ENCODE peak calls at places on chromosomes 2 and 18, in ten cellular contexts. V, T, Q, Y, G, X, B, R, M and E are unnamed samples.
A peak's percentile ranks its signal among the peaks of the same experiment; 100 is the strongest.

GRCh38 chr2:3422161-3422767 is 42.8 kb downstream of the TRAPPC12 start:
- DNase-seq in B (no peak), M (no peak), V (no peak), T (peak; percentile 22), R (no peak), X (no peak), G (no peak), Q (no peak), Y (no peak), E (no peak)

GRCh38 chr2:233643128-233643527 is 6.9 kb downstream of the UGT1A10 start:
- DNase-seq in V (no peak), B (peak; percentile 2), X (peak; percentile 8), R (no peak), T (peak; percentile 36), M (no peak), G (no peak), Q (no peak), Y (peak; percentile 35), E (no peak)

GRCh38 chr2:127081826-127082633 is 24.9 kb downstream of the BIN1 start:
- DNase-seq in V (no peak), T (peak; percentile 63), R (no peak), G (no peak), Q (no peak), X (peak; percentile 71), B (no peak), M (no peak), Y (no peak), E (no peak)

GRCh38 chr2:62939735-62940491 is 110.7 kb upstream of the OTX1 start:
- DNase-seq in G (peak; percentile 96), M (no peak), V (no peak), R (no peak), B (peak; percentile 84), Q (no peak), X (peak; percentile 50), Y (no peak), T (no peak), E (no peak)

GRCh38 chr2:183868153-183868552 is 730.2 kb upstream of the ZNF804A start:
- DNase-seq in Q (no peak), T (no peak), Y (no peak), B (no peak), R (no peak), G (no peak), V (no peak), M (no peak), X (no peak), E (no peak)

GRCh38 chr2:218999881-219000568 is 6.8 kb upstream of the CRYBA2 start:
- DNase-seq in V (no peak), T (no peak), B (no peak), R (no peak), G (no peak), Q (peak; percentile 89), M (no peak), X (no peak), Y (peak; percentile 49), E (no peak)

GRCh38 chr2:23425338-23425871 is 40.4 kb downstream of the KLHL29 start:
- DNase-seq in Y (peak; percentile 34), R (no peak), B (no peak), T (no peak), G (no peak), Q (no peak), V (no peak), M (no peak), X (no peak), E (peak; percentile 65)

GRCh38 chr2:171723724-171724683 is 36.7 kb downstream of the DYNC1I2 start:
- DNase-seq in R (no peak), Q (no peak), V (no peak), M (no peak), G (peak; percentile 36), B (peak; percentile 58), Y (peak; percentile 90), X (no peak), T (no peak), E (no peak)

GRCh38 chr2:208586516-208586915 is 179.9 kb downstream of the PTH2R start:
- DNase-seq in B (no peak), T (no peak), G (no peak), Q (no peak), M (no peak), X (no peak), R (no peak), Y (no peak), V (no peak), E (no peak)

GRCh38 chr2:64204006-64204632 is 59.9 kb upstream of the PELI1 start:
- DNase-seq in Y (no peak), M (peak; percentile 21), X (peak; percentile 81), R (no peak), T (no peak), B (peak; percentile 41), Q (no peak), V (no peak), G (peak; percentile 27), E (no peak)

GRCh38 chr2:96795076-96795475 is 21.0 kb upstream of the CNNM3 start:
- DNase-seq in G (no peak), X (no peak), R (no peak), M (no peak), V (no peak), Y (no peak), Q (no peak), T (no peak), B (no peak), E (no peak)

GRCh38 chr2:66456183-66457041 is 21.5 kb downstream of the MEIS1 start:
- DNase-seq in Q (no peak), B (peak; percentile 87), Y (no peak), X (no peak), G (peak; percentile 85), T (no peak), V (no peak), R (no peak), M (no peak), E (no peak)

GRCh38 chr18:23330423-23330822 is 122.7 kb upstream of the RIOK3 start:
- DNase-seq in Y (no peak), G (no peak), R (no peak), V (no peak), B (no peak), M (no peak), T (peak; percentile 54), X (no peak), Q (no peak), E (no peak)

GRCh38 chr18:23334569-23334968 is 118.5 kb upstream of the RIOK3 start:
- DNase-seq in Q (no peak), V (no peak), R (no peak), X (no peak), M (no peak), G (no peak), T (no peak), Y (no peak), B (no peak), E (no peak)

GRCh38 chr18:23333827-23334226 is 119.3 kb upstream of the RIOK3 start:
- DNase-seq in X (no peak), R (no peak), Q (no peak), B (no peak), V (no peak), M (no peak), G (no peak), T (no peak), Y (no peak), E (no peak)

GRCh38 chr18:23332356-23332755 is 120.7 kb upstream of the RIOK3 start:
- DNase-seq in G (no peak), B (no peak), X (no peak), T (no peak), V (no peak), R (no peak), Q (no peak), Y (no peak), M (no peak), E (no peak)

DNA sequence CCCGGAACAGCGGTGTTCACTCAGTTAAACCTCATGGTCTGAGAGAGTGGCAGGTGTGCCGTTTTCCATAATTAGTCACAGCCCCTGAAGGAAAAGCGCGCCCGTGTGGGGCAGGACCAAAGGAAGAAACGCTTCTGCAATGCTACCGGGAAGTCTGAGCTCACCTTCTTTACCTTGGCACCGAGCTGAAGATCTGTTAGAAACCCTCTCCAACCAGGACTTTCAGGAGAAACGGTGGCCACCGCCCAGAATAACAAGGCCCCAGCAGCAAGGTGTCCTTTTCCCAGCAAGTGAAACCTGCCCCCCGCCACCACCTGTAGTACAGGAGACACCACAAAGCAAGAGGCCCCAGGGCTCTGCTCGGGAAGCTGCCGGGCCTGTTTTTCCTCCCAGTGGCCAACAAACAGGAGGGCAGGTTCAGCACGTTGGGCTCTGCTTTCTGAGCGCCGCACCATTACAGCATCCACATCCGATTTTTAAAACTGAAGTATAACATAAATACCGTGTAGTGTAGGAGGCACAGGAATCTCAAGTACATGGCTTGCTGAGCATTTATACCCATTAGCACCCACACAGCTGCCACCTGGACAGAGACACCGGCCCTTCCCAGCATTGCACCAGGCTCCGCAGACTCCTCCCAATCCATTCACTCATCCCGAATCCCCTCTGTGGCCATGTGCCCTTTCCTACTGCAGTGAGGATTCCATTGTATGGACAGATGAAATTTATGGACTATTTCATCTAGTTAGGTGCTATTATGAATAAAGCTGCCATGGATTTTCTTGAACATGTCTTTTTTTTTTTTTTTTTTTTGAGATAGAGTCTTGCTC is 121.8 kb upstream of the RIOK3 start:
- DNase-seq in R (no peak), G (no peak), M (no peak), V (no peak), Y (no peak), Q (peak; percentile 81), X (no peak), B (no peak), T (no peak), E (no peak)
- TF ChIP-seq CTCF in R (no peak), G (no peak), M (no peak), V (no peak), Y (no peak), Q (no peak), X (no peak), B (no peak), T (no peak), E (no peak)

DNA sequence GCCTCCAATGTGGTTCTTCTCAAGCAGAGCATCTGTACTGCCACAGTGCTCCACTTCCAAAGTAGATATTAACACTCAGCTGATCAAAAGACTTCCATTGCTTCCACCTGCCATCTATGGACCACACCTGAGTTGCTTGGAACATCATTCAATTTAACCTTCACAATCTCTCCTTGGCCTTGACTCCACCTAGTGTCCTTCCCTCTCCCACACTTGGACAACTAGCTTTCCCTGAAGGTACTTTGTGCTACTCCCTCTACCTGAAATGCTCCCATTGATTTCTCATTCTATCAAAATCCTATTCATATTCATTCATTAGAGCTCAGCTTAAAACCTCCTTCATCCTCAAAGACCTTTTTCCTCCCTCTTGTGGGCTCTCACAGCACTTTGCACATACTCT is 48.7 kb downstream of the SOWAHC start:
- DNase-seq in G (no peak), B (no peak), M (no peak), Q (no peak), Y (no peak), X (no peak), T (no peak), R (no peak), V (no peak), E (no peak)
- H3K4me3 ChIP-seq in G (no peak overlapping the region), B (no peak overlapping the region), M (no peak overlapping the region), Q (no peak overlapping the region), Y (no peak overlapping the region), X (no peak overlapping the region), T (no peak overlapping the region), R (no peak overlapping the region), V (no peak overlapping the region), E (no peak overlapping the region)

GRCh38 chr2:143336719-143337210 is 207.5 kb downstream of the ARHGAP15 start:
- DNase-seq in M (no peak), T (no peak), V (no peak), X (no peak), G (no peak), B (no peak), Y (no peak), R (no peak), Q (no peak), E (no peak)
- TF ChIP-seq CTCF in M (no peak), T (no peak), V (no peak), X (no peak), G (no peak), B (no peak), Y (no peak), R (no peak), Q (no peak), E (no peak)

GRCh38 chr2:74420006-74420405 is 1.4 kb downstream of the C2orf81 start:
- DNase-seq in M (no peak), T (no peak), R (no peak), G (no peak), X (no peak), B (no peak), Y (no peak), Q (no peak), V (no peak), E (no peak)
- H3K4me3 ChIP-seq in M (no peak overlapping the region), T (peak overlapping the region; percentile 82), R (no peak overlapping the region), G (no peak overlapping the region), X (no peak overlapping the region), B (no peak overlapping the region), Y (no peak overlapping the region), Q (no peak overlapping the region), V (no peak overlapping the region), E (no peak overlapping the region)